ENCODE peak calls at places on chromosomes 5 and 9, in eight cellular contexts. H, J, F, U, K, Z, Q and B are unnamed samples.

GRCh38 chr5:177154003-177154643 is 20.6 kb downstream of the NSD1 start:
- DNase-seq in Q (no peak), K (no peak), U (no peak), H (no peak), Z (no peak), F (no peak), J (no peak), B (no peak)

GRCh38 chr5:95620870-95621838 is 1.3 kb downstream of the GPR150 start:
- DNase-seq in U (peak), H (peak), Z (peak), Q (no peak), K (no peak), J (peak), F (peak), B (no peak)

GRCh38 chr5:43145071-43145470 is 24.4 kb downstream of the ZNF131 start:
- DNase-seq in J (no peak), Z (no peak), U (no peak), H (no peak), Q (no peak), F (no peak), K (no peak), B (no peak)

GRCh38 chr5:140042551-140043507 is at the start of gene NRG2:
- DNase-seq in K (peak), H (peak), Q (peak), F (peak), Z (peak), J (peak), U (peak), B (peak)

GRCh38 chr5:113682497-113683136 is 169.1 kb downstream of the YTHDC2 start:
- DNase-seq in J (no peak), Z (no peak), F (no peak), H (no peak), K (no peak), Q (peak), U (no peak), B (no peak)

GRCh38 chr9:109880276-109881169 is 100.5 kb downstream of the PALM2AKAP2 start:
- DNase-seq in Q (peak), U (no peak), J (no peak), K (peak), F (peak), H (no peak), Z (no peak), B (peak)

GRCh38 chr9:126166866-126167265 is 159.8 kb upstream of the MVB12B start:
- DNase-seq in H (no peak), F (no peak), Q (no peak), K (no peak), U (peak), J (no peak), Z (no peak), B (no peak)

GRCh38 chr5:62460578-62460983 is 48.0 kb downstream of the IPO11 start:
- DNase-seq in J (no peak), Z (no peak), Q (no peak), H (peak), F (no peak), U (no peak), K (peak), B (peak)

GRCh38 chr5:175517824-175518450 is 39.6 kb downstream of the SFXN1 start:
- DNase-seq in K (no peak), Z (no peak), J (no peak), H (no peak), Q (peak), F (no peak), U (no peak), B (peak)

GRCh38 chr9:33236571-33236970 is 3.4 kb upstream of the SPINK4 start:
- DNase-seq in J (no peak), U (no peak), F (no peak), K (no peak), H (no peak), Q (no peak), Z (no peak), B (no peak)

GRCh38 chr5:61610262-61611024 is 278.4 kb downstream of the ZSWIM6 start:
- DNase-seq in Q (no peak), K (no peak), J (no peak), F (no peak), H (no peak), Z (no peak), U (no peak), B (no peak)

GRCh38 chr9:93590609-93591234 is 14.3 kb downstream of the PHF2 start:
- DNase-seq in K (no peak), F (no peak), U (no peak), H (no peak), Q (no peak), Z (no peak), J (no peak), B (no peak)

GRCh38 chr5:68155940-68156339 is 59.6 kb upstream of the PIK3R1 start:
- DNase-seq in U (no peak), H (no peak), Z (no peak), J (no peak), K (no peak), Q (no peak), F (no peak), B (no peak)

GRCh38 chr9:71987471-71988371 is 72.7 kb downstream of the C9orf57 start:
- DNase-seq in Q (no peak), J (no peak), U (no peak), Z (no peak), F (no peak), H (no peak), K (no peak), B (no peak)

GRCh38 chr9:126461029-126461428 is 134.4 kb downstream of the MVB12B start:
- DNase-seq in K (no peak), J (no peak), U (no peak), Q (no peak), H (no peak), Z (no peak), F (no peak), B (no peak)

GRCh38 chr9:5493597-5494511 is 16.5 kb upstream of the PDCD1LG2 start:
- DNase-seq in Q (no peak), Z (no peak), F (no peak), H (no peak), U (peak), K (peak), J (no peak), B (no peak)

GRCh38 chr5:2876183-2876582 is 124.7 kb upstream of the IRX2 start:
- DNase-seq in J (no peak), H (no peak), F (no peak), U (no peak), Z (no peak), K (no peak), Q (no peak), B (no peak)

GRCh38 chr5:2877520-2877919 is 126.0 kb upstream of the IRX2 start:
- DNase-seq in F (no peak), Z (no peak), H (no peak), Q (no peak), U (no peak), K (no peak), J (no peak), B (no peak)

GRCh38 chr5:2883771-2884170 is 132.3 kb upstream of the IRX2 start:
- DNase-seq in H (no peak), Z (no peak), F (no peak), U (no peak), K (no peak), Q (no peak), J (no peak), B (no peak)

GRCh38 chr5:2874099-2874498 is 122.6 kb upstream of the IRX2 start:
- DNase-seq in J (no peak), Z (no peak), F (no peak), U (no peak), K (no peak), H (no peak), Q (no peak), B (no peak)

GRCh38 chr5:2879701-2880100 is 128.2 kb upstream of the IRX2 start:
- DNase-seq in Z (no peak), F (no peak), U (no peak), H (no peak), K (no peak), J (no peak), Q (no peak), B (no peak)
- TF ChIP-seq CTCF in Z (no peak), F (no peak), U (no peak), H (no peak), K (no peak), J (no peak), Q (no peak), B (no peak)

GRCh38 chr9:27440888-27441740 is 83.0 kb upstream of the IFNK start:
- DNase-seq in H (no peak), K (no peak), F (no peak), U (no peak), Z (no peak), J (no peak), Q (no peak), B (no peak)
- H3K27ac ChIP-seq in H (no peak), K (no peak), F (no peak), U (no peak), Z (no peak), J (no peak), Q (no peak), B (no peak)

DNA sequence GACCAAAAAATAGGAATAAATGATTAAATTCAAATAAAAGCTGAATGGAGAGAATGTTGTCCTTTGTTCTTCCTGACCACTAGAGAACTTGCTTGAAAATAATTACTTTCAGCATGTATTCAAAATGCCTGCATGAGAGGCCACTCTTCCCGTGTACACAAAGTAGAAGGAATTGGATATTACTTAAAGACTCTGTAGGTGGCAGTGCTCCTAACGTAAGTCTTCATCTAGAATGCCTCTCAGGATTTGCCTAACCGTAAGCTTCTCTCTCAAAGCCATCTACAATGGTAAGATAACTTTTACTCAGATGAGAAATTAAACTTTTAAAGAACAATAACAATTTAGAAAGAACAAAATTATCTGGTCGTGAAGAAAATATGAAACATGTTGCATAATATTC is 620.0 kb upstream of the CCNG1 start:
- DNase-seq in K (no peak), H (no peak), U (no peak), F (no peak), Z (no peak), Q (no peak), J (no peak), B (no peak)
- TF ChIP-seq CTCF in K (no peak), H (no peak), U (no peak), F (no peak), Z (no peak), Q (no peak), J (no peak), B (no peak)

GRCh38 chr5:99664972-99665371 is 736.2 kb upstream of the CHD1 start:
- DNase-seq in J (no peak), Q (no peak), U (no peak), F (no peak), K (no peak), Z (no peak), H (no peak), B (no peak)
- H3K27ac ChIP-seq in J (no peak), Q (no peak), U (no peak), F (no peak), K (no peak), Z (no peak), H (no peak), B (no peak)

GRCh38 chr9:97470076-97470475 is 31.4 kb upstream of the TMOD1 start:
- DNase-seq in Q (peak), F (peak), U (no peak), K (peak), J (no peak), Z (no peak), H (peak), B (peak)
- TF ChIP-seq CTCF in Q (peak), F (peak), U (no peak), K (peak), J (peak), Z (no peak), H (peak), B (no peak)

GRCh38 chr9:131206495-131206894 is 69.8 kb downstream of the FAM78A start:
- DNase-seq in H (no peak), Z (no peak), Q (no peak), F (no peak), J (no peak), U (no peak), K (no peak), B (no peak)

GRCh38 chr9:131198316-131198715 is 72.9 kb downstream of the NUP214 start:
- DNase-seq in Z (no peak), K (no peak), U (no peak), Q (no peak), J (no peak), H (no peak), F (no peak), B (no peak)

GRCh38 chr9:131201856-131202255 is 74.5 kb downstream of the FAM78A start:
- DNase-seq in K (no peak), Z (no peak), Q (no peak), H (no peak), J (no peak), F (no peak), U (no peak), B (no peak)

GRCh38 chr9:131203438-131204219 is 72.7 kb downstream of the FAM78A start:
- DNase-seq in K (peak), Q (no peak), H (no peak), F (no peak), U (no peak), Z (no peak), J (no peak), B (no peak)

DNA sequence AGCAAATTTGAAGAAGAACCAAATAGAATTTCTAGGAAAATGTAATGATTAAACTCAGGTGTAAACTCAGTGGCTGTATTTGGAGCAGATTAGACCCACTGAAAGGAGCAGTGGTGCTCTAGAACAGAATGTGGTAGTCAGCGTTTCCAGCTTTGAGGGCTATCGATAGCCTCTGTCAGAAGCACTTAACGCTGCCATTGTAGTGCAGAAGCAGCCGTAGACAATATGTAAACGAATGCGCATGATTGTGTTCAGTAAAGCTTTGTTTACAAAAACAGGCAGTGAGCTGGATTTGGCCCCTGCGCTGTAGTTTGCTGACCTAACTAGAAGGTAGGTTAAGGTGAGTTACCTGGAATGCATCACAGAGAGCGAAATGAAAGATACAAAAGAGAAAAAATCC is 72.0 kb downstream of the FAM78A start:
- DNase-seq in F (no peak), J (no peak), H (no peak), K (no peak), Z (no peak), Q (no peak), U (no peak), B (no peak)
- H3K27ac ChIP-seq in F (no peak), J (no peak), H (no peak), K (no peak), Z (no peak), Q (no peak), U (no peak), B (no peak)

GRCh38 chr9:34623386-34624235 is 3.3 kb upstream of the DCTN3 start:
- DNase-seq in K (no peak), F (no peak), Z (no peak), Q (no peak), H (no peak), U (no peak), J (no peak), B (no peak)

GRCh38 chr9:34624475-34624984 is 4.2 kb upstream of the DCTN3 start:
- DNase-seq in Q (no peak), J (no peak), U (no peak), K (no peak), F (no peak), Z (no peak), H (no peak), B (no peak)

GRCh38 chr9:34615132-34615531 is 3.2 kb upstream of the RPP25L start:
- DNase-seq in H (no peak), K (no peak), Z (no peak), Q (no peak), U (no peak), J (no peak), F (no peak), B (no peak)

GRCh38 chr9:34625087-34625486 is 3.8 kb downstream of the ARID3C start:
- DNase-seq in H (no peak), K (no peak), U (no peak), F (no peak), J (no peak), Q (no peak), Z (no peak), B (no peak)

DNA sequence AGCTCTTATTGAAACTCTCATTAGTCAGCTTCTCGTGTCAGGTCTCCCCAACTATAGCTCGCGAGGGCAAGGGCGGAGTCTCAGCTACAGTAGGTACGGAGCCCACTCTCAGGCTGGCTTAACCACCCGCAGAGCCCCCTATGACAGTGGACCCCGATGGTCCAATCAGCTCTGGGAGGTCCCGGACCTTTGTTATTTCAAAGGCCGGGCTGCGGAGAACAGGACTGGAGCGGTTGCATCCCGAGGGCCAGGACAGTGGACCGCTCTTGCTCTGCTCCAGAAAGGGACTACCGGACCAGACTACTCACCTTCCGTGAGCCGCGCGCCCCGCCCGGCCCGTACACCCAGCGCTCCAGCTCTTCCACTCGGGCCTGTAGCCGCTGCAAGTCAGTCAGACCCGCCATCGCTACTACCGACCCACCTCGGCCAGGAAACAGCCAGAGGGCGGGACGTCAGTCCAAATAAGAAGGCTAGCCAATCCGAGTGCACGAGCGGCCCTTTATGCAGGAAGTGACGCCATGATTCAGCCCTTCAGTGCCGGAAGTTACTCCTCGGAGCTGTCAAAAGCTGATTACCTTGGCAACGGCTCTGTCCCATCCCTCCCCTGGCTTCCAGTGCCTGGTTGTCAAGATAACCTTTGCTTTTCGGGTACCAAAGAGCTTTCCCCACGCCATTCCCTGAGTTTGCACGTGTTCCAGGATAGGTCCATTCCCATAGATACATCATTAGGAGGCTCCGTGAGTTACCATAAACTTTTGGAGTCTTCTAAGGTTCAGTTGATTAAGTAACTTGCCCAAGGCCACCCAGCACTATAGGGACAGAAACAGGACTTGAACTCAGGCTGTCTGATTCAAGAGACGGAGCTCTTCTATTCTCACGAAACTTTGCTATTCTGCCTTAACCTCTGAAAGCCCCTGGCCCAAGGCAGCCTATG is at the start of gene DCTN3:
- DNase-seq in F (peak), K (peak), Q (peak), U (peak), H (peak), J (peak), Z (peak), B (peak)
- TF ChIP-seq CTCF in F (no peak), K (no peak), Q (no peak), U (no peak), H (no peak), J (peak), Z (no peak), B (no peak)

DNA sequence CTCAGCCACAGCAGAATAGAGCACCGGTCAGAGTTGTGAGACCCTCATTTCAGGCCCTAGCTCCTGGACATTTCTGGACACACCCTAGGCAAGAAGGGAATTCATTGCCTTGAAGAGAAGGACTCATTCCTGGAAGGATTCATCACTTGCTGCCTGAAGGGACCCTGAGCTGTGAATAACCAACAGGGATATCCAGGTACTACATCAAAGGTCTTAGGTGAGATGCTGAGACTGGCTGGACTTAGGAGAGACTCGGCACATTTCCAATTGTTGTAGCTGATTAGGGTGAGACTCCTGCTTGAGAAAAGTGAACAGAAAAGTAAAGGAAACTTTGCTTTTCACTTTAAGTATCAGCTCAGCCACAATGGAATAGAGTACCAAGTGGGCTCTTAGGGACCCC is 208.1 kb upstream of the CDKN2B start:
- DNase-seq in H (no peak), Z (no peak), J (no peak), K (no peak), F (no peak), Q (no peak), U (no peak), B (no peak)
- H3K27ac ChIP-seq in H (no peak), Z (no peak), J (no peak), K (no peak), F (no peak), Q (no peak), U (no peak), B (no peak)

GRCh38 chr5:141940695-141941271 is 17.1 kb downstream of the DELE1 start:
- DNase-seq in J (no peak), F (no peak), U (no peak), Q (no peak), H (no peak), K (no peak), Z (no peak), B (no peak)
- TF ChIP-seq CTCF in J (no peak), F (peak), U (no peak), Q (peak), H (no peak), K (no peak), Z (no peak), B (no peak)